ENCODE peak calls at places on chromosomes 12 and 14, in five cellular contexts. E is heart right ventricle, U is OCI-LY7, O is AG09319, K is stomach. Q is an unnamed sample.

GRCh38 chr12:71755146-71755892 is 656 bp downstream of the RAB21 start:
- DNase-seq in E (no peak), U (no peak), O (peak; percentile 15), K (peak; percentile 46), Q (no peak)

GRCh38 chr12:57844725-57845477 is 1.6 kb downstream of the CTDSP2 start:
- DNase-seq in E (peak; percentile 69), U (peak; percentile 62), O (peak; percentile 86), K (peak; percentile 58), Q (peak; percentile 40)

GRCh38 chr12:53791735-53792326 is 40.1 kb upstream of the CISTR start:
- DNase-seq in E (no peak), U (peak; percentile 38), O (no peak), K (peak; percentile 26), Q (no peak)

GRCh38 chr12:19453961-19454360 is 14.7 kb downstream of the AEBP2 start:
- DNase-seq in E (no peak), U (no peak), O (no peak), K (no peak), Q (no peak)

GRCh38 chr12:71128191-71128590 is 29.6 kb downstream of the TSPAN8 start:
- DNase-seq in E (no peak), U (no peak), O (no peak), K (no peak), Q (peak; percentile 94)

GRCh38 chr12:46364300-46364696 is 8.3 kb downstream of the SLC38A2 start:
- DNase-seq in E (no peak), U (no peak), O (no peak), K (no peak), Q (no peak)

GRCh38 chr12:3611853-3612703 is 121.1 kb downstream of the PRMT8 start:
- DNase-seq in E (no peak), U (no peak), O (no peak), K (no peak), Q (no peak)

GRCh38 chr12:112482734-112483133 is 64.0 kb downstream of the PTPN11 start:
- DNase-seq in E (no peak), U (no peak), O (no peak), K (no peak), Q (no peak)

GRCh38 chr14:102917469-102918211 is 4.8 kb upstream of the AMN start:
- DNase-seq in E (peak; percentile 63), U (peak; percentile 78), O (no peak), K (peak; percentile 62), Q (no peak)

GRCh38 chr14:100203962-100204834 is 34.7 kb upstream of the YY1 start:
- DNase-seq in E (no peak), U (no peak), O (no peak), K (peak; percentile 71), Q (peak; percentile 55)

GRCh38 chr12:76085159-76085868 is 829 bp upstream of the NAP1L1 start:
- DNase-seq in E (no peak), U (peak; percentile 82), O (no peak), K (no peak), Q (no peak)

GRCh38 chr12:125395583-125396215 is 330.5 kb downstream of the AACS start:
- DNase-seq in E (no peak), U (no peak), O (no peak), K (no peak), Q (no peak)

GRCh38 chr14:71833476-71833875 is 98.8 kb upstream of the RGS6 start:
- DNase-seq in E (no peak), U (no peak), O (no peak), K (no peak), Q (no peak)

GRCh38 chr12:24049771-24050170 is 100.3 kb upstream of the SOX5 start:
- DNase-seq in E (no peak), U (no peak), O (no peak), K (no peak), Q (no peak)

GRCh38 chr12:2273288-2273687 is 220.5 kb downstream of the CACNA1C start:
- DNase-seq in E (peak; percentile 50), U (no peak), O (no peak), K (no peak), Q (no peak)

GRCh38 chr14:44316647-44317432 is 190.2 kb downstream of the FSCB start:
- DNase-seq in E (no peak), U (no peak), O (peak; percentile 49), K (no peak), Q (peak; percentile 98)

GRCh38 chr14:73591690-73592448 is at the start of gene ACOT4:
- DNase-seq in E (peak; percentile 26), U (no peak), O (no peak), K (peak; percentile 55), Q (no peak)

GRCh38 chr14:93582516-93582915 is 151.8 kb downstream of the UNC79 start:
- DNase-seq in E (peak; percentile 16), U (no peak), O (no peak), K (no peak), Q (no peak)

GRCh38 chr12:40063424-40063823 is 42.5 kb downstream of the SLC2A13 start:
- DNase-seq in E (no peak), U (no peak), O (no peak), K (no peak), Q (no peak)

GRCh38 chr12:49400304-49400703 is 33.0 kb downstream of the SPATS2 start:
- DNase-seq in E (no peak), U (no peak), O (no peak), K (no peak), Q (no peak)

GRCh38 chr12:68109444-68110217 is 49.9 kb downstream of the IFNG start:
- DNase-seq in E (no peak), U (no peak), O (no peak), K (no peak), Q (no peak)

GRCh38 chr12:62471734-62472133 is 5.1 kb downstream of the MON2 start:
- DNase-seq in E (no peak), U (no peak), O (no peak), K (no peak), Q (no peak)

DNA sequence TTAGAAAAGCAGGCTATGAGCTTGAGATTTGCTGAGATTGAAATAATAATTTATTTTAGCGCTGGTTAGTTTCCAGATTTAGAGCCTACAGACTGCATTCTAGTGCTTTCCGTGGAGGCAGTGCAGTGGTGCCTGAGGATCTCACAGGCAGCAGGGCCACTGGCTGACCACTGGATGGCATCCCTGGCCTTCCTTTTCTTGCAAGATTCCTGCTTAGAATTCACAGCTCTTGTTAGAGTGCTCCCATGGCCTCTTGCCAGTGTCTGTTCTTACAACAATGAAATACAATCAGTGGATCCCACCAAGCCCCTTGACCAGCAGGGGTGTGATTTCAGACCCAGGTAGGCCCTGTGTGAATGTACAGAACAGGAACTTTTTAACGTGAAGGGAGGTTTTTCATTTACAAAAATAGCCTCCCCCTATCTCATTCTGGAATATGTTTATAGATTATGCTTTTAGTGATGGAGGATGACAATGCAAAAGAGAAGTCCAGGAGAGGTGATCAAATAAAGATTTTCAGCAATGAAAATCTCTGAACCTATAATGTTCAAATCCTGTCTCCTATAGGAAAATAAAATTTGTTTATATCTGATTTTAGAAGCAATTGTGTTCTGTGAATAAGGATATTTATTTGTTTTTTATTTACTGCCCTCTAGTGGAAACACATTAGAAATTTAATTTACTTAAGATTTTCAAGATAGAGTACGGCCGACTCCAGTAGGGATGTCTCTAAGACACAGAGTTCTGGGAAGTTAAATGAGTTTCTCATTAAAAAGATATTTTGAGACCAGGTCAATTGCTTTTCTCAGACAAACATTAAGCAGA is 362.2 kb upstream of the STXBP6 start:
- DNase-seq in E (no peak), U (peak; percentile 18), O (no peak), K (no peak), Q (no peak)
- TF ChIP-seq CTCF in E (peak; percentile 38), U (peak; percentile 80), O (no peak), K (no peak), Q (no peak)

DNA sequence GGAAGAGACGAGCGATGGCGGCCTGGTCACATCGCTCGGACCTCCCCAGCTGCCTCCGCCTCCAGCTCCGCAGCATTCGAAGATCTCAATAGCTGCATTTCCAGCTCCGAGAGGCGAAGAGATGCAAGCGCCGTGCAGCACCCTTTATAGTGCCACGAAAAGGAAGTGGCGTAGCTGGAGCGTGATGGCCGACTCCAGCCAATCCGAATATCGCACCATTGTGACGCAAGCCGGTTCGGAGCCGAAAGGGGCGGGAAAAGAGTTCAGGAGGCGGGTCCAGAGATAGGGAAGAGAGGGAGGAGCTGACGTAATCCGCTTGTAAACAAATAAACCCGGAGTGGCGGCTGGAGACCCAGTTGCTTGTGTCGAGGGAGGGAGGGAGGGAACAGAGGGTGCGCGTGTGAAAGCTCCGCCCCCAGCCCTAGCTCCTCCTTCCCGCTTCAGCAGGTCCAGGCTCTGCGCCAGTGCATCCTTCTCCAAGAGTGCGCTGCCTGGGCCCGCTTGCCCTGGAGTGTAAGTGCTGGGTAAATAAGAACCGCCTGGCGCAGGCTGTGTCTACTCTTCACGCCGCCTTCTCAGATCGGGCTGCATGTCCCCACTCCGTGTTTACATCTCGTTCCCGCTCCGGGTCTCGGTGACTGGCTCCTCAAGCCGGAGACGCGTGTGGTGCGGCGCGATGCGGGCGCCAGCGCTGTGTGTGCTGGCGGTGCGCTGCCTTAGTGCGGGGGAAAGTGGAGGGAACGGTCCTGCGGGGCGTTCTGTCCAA is at the start of gene BTG1:
- DNase-seq in E (peak; percentile 96), U (peak; percentile 100), O (peak; percentile 100), K (peak; percentile 99), Q (peak; percentile 99)
- TF ChIP-seq CTCF in E (no peak), U (no peak), O (no peak), K (no peak), Q (no peak)

GRCh38 chr12:119322324-119322723 is 12.2 kb upstream of the CCDC60 start:
- DNase-seq in E (no peak), U (no peak), O (no peak), K (no peak), Q (no peak)

GRCh38 chr12:119326341-119326740 is 8.2 kb upstream of the CCDC60 start:
- DNase-seq in E (no peak), U (no peak), O (no peak), K (no peak), Q (no peak)

DNA sequence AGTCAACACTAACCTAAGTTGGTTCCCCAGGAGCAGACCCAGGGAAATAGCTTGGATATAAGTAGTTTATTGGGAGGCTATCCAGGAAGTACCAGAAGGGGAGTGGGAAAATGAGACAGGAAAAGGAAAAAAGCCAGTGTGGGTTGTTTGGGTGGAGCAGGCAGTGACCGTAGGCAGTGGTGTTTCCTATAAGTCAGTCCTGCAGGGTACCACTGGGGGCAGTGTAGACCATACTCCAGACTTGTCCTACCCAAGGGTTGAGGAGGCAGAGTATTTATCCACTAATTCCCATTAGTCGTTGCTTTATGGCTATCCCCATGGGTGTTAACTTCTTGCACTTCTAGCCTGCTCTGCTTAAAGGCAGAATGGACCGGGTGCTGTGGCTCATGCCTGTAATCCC is 6.4 kb upstream of the CCDC60 start:
- DNase-seq in E (peak; percentile 8), U (no peak), O (no peak), K (no peak), Q (no peak)
- TF ChIP-seq CTCF in E (peak; percentile 40), U (peak; percentile 60), O (no peak), K (peak; percentile 14), Q (peak; percentile 13)

GRCh38 chr12:65100140-65100539 is 21.0 kb downstream of the WIF1 start:
- DNase-seq in E (no peak), U (no peak), O (no peak), K (no peak), Q (no peak)
- TF ChIP-seq CTCF in E (no peak), U (peak; percentile 27), O (no peak), K (no peak), Q (peak; percentile 54)

GRCh38 chr14:64983439-64984310 is 3.0 kb upstream of the FNTB start:
- DNase-seq in E (no peak), U (peak; percentile 70), O (peak; percentile 16), K (peak; percentile 42), Q (no peak)
- TF ChIP-seq CTCF in E (peak; percentile 70), U (peak; percentile 93), O (peak; percentile 59), K (peak; percentile 57), Q (peak; percentile 67)

Q was measured in retinal pigment epithelial cell.